ENCODE peak calls at places on chromosome X, in six cellular contexts. D is midbrain, Z is lung microvascular endothelial cell, X is GM10248, B is NCI-H146, T is T-helper 2 cell. U is an unnamed sample.

GRCh38 chrX:152871260-152871659 is 26.6 kb upstream of the ZNF185 start:
- DNase-seq in D (no peak), Z (no peak), X (no peak), B (no peak), T (no peak), U (no peak)

GRCh38 chrX:80755174-80755573 is 54.5 kb downstream of the BRWD3 start:
- DNase-seq in D (no peak), Z (no peak), X (no peak), B (no peak), T (no peak), U (no peak)

GRCh38 chrX:8244301-8244700 is 73.2 kb upstream of the VCX2 start:
- DNase-seq in D (no peak), Z (no peak), X (no peak), B (no peak), T (no peak), U (no peak)

GRCh38 chrX:257681-258289 is 23.4 kb upstream of the PLCXD1 start:
- DNase-seq in D (no peak), Z (no peak), X (no peak), B (no peak), T (no peak), U (no peak)

GRCh38 chrX:44042731-44043130 is 69.5 kb upstream of the NDP start:
- DNase-seq in D (no peak), Z (no peak), X (no peak), B (no peak), T (no peak), U (no peak)

GRCh38 chrX:11998944-11999343 is 139.3 kb upstream of the FRMPD4 start:
- DNase-seq in D (no peak), Z (no peak), X (no peak), B (peak), T (no peak), U (no peak)

GRCh38 chrX:115013705-115014104 is 3.7 kb downstream of the IL13RA2 start:
- DNase-seq in D (no peak), Z (no peak), X (no peak), B (no peak), T (no peak), U (no peak)

GRCh38 chrX:22043872-22044271 is 11.7 kb downstream of the PHEX start:
- DNase-seq in D (no peak), Z (no peak), X (no peak), B (no peak), T (no peak), U (no peak)

GRCh38 chrX:80430826-80431501 is 10.7 kb downstream of the TENT5D start:
- DNase-seq in D (no peak), Z (no peak), X (no peak), B (no peak), T (no peak), U (no peak)

GRCh38 chrX:148500428-148501120 is at the start of gene AFF2:
- DNase-seq in D (no peak), Z (peak), X (peak), B (peak), T (peak), U (no peak)

GRCh38 chrX:13489451-13489850 is 80.0 kb upstream of the EGFL6 start:
- DNase-seq in D (no peak), Z (peak), X (no peak), B (no peak), T (no peak), U (no peak)

GRCh38 chrX:71253253-71254091 is 468 bp downstream of the ZMYM3 start:
- DNase-seq in D (peak), Z (peak), X (peak), B (peak), T (no peak), U (no peak)